ENCODE peak calls at places on chromosomes 7 and 10, in four cellular contexts. Y is H9; R is iris pigment epithelial cell; U is stimulated activated CD8-positive, alpha-beta memory T cell treated with anti-CD3 and anti-CD28 coated beads, Interleukin-15, amount 100 ng/mL, for 24 hours. X is an unnamed sample.

GRCh38 chr10:98967601-98968000 is 268.1 kb downstream of the HPSE2 start:
- DNase-seq in Y (no peak), R (no peak), U (no peak), X (no peak)

GRCh38 chr7:24717247-24717622 is 40.0 kb downstream of the GSDME start:
- DNase-seq in Y (no peak), R (no peak), U (no peak), X (no peak)

GRCh38 chr10:34859170-34859569 is 44.1 kb upstream of the PARD3 start:
- DNase-seq in Y (no peak), R (peak), U (no peak), X (no peak)

GRCh38 chr10:126130291-126130710 is 233.9 kb downstream of the FANK1 start:
- DNase-seq in Y (no peak), R (no peak), U (no peak), X (peak)

GRCh38 chr10:62000037-62000603 is 98.6 kb downstream of the ARID5B start:
- DNase-seq in Y (no peak), R (no peak), U (no peak), X (no peak)

GRCh38 chr10:31774928-31775668 is 153.5 kb downstream of the ARHGAP12 start:
- DNase-seq in Y (no peak), R (no peak), U (no peak), X (no peak)

GRCh38 chr10:106355450-106355849 is 809.1 kb downstream of the SORCS1 start:
- DNase-seq in Y (peak), R (no peak), U (no peak), X (no peak)

GRCh38 chr7:84536256-84536870 is 341.8 kb upstream of the SEMA3A start:
- DNase-seq in Y (no peak), R (peak), U (no peak), X (no peak)

GRCh38 chr10:69375307-69376151 is 41.2 kb downstream of the TACR2 start:
- DNase-seq in Y (peak), R (peak), U (no peak), X (peak)

X was measured in ascending aorta.